ENCODE peak calls at places on chromosomes 16 and 17, in five cellular contexts. L, N, Z, G and B are unnamed samples.

GRCh38 chr16:52052818-52053217 is 494.1 kb downstream of the TOX3 start:
- DNase-seq in L (no peak), N (no peak), Z (no peak), G (no peak), B (no peak)

GRCh38 chr17:17859909-17860760 is 23.3 kb upstream of the SREBF1 start:
- DNase-seq in L (peak; percentile 83), N (peak; percentile 38), Z (peak; percentile 79), G (peak; percentile 72), B (no peak)

GRCh38 chr17:76529224-76529642 is 8.3 kb downstream of the CYGB start:
- DNase-seq in L (peak; percentile 94), N (peak; percentile 88), Z (no peak), G (no peak), B (no peak)

GRCh38 chr16:72832640-72833039 is 215.3 kb downstream of the ZFHX3 start:
- DNase-seq in L (peak; percentile 89), N (peak; percentile 70), Z (peak; percentile 82), G (peak; percentile 71), B (no peak)

GRCh38 chr17:28216528-28216927 is 102.5 kb upstream of the TMEM97 start:
- DNase-seq in L (no peak), N (peak; percentile 49), Z (peak; percentile 52), G (no peak), B (no peak)

GRCh38 chr17:8499614-8500013 is 63.9 kb downstream of the NDEL1 start:
- DNase-seq in L (no peak), N (no peak), Z (no peak), G (no peak), B (no peak)

GRCh38 chr17:29059281-29059680 is 16.3 kb downstream of the PIPOX start:
- DNase-seq in L (no peak), N (peak; percentile 77), Z (no peak), G (no peak), B (peak; percentile 32)

GRCh38 chr17:29642171-29642611 is 19.5 kb upstream of the CORO6 start:
- DNase-seq in L (no peak), N (no peak), Z (no peak), G (no peak), B (no peak)

GRCh38 chr17:30780343-30780742 is 44.1 kb downstream of the CRLF3 start:
- DNase-seq in L (no peak), N (no peak), Z (no peak), G (no peak), B (no peak)

GRCh38 chr16:81830845-81831600 is 51.9 kb downstream of the PLCG2 start:
- DNase-seq in L (peak; percentile 4), N (no peak), Z (no peak), G (no peak), B (no peak)

GRCh38 chr17:40323731-40324650 is 15.0 kb downstream of the RARA start:
- DNase-seq in L (peak; percentile 83), N (peak; percentile 44), Z (no peak), G (no peak), B (no peak)

GRCh38 chr17:42675348-42675983 is 1.3 kb downstream of the PLEKHH3 start:
- DNase-seq in L (peak; percentile 85), N (no peak), Z (peak; percentile 70), G (peak; percentile 56), B (no peak)

GRCh38 chr16:10036951-10037350 is 145.3 kb downstream of the GRIN2A start:
- DNase-seq in L (no peak), N (no peak), Z (no peak), G (no peak), B (no peak)

GRCh38 chr17:59400858-59401257 is 69.4 kb downstream of the YPEL2 start:
- DNase-seq in L (no peak), N (no peak), Z (no peak), G (no peak), B (no peak)

GRCh38 chr17:59401725-59402124 is 70.3 kb downstream of the YPEL2 start:
- DNase-seq in L (no peak), N (no peak), Z (no peak), G (no peak), B (no peak)

GRCh38 chr17:59397316-59398073 is 66.0 kb downstream of the YPEL2 start:
- DNase-seq in L (no peak), N (no peak), Z (no peak), G (no peak), B (no peak)

GRCh38 chr17:59401274-59401673 is 69.8 kb downstream of the YPEL2 start:
- DNase-seq in L (no peak), N (no peak), Z (no peak), G (no peak), B (no peak)

GRCh38 chr17:59399914-59400313 is 68.5 kb downstream of the YPEL2 start:
- DNase-seq in L (no peak), N (no peak), Z (no peak), G (no peak), B (no peak)
- H3K27ac ChIP-seq in L (peak overlapping the region; percentile 7), N (no peak overlapping the region), Z (no peak overlapping the region), G (peak overlapping the region; percentile 83), B (no peak overlapping the region)

GRCh38 chr16:79600636-79601091 is at the start of gene MAF:
- DNase-seq in L (peak; percentile 94), N (peak; percentile 24), Z (peak; percentile 91), G (peak; percentile 92), B (peak; percentile 7)
- H3K27me3 ChIP-seq in L (no peaks in the 10 kb centered on the region), N (peaks cover 19% of the 10 kb centered on the region), Z (peaks cover 28% of the 10 kb centered on the region), G (peaks cover 2% of the 10 kb centered on the region), B (peaks cover 26% of the 10 kb centered on the region)

DNA sequence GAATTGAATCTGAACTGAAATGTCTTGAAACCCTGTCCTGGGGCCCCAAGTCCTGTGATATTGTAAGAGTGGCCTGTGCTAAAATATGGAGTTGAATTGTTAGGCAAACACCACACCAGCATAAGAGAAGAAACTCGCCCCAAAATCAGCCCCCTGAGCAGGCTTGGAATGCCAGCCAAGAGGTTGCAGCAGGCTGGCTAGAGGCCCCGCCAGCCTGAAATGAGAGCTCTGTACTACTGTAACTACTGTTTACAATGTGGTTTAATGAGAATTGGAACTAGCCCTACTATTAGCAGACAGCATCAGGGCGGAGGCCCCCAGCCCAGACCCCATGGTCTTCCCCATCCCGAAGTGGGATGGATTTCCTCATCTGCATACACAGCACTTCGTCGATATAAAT is 23.7 kb downstream of the FBXO39 start:
- DNase-seq in L (no peak), N (no peak), Z (peak; percentile 14), G (no peak), B (no peak)
- H3K27ac ChIP-seq in L (no peak overlapping the region), N (no peak overlapping the region), Z (no peak overlapping the region), G (no peak overlapping the region), B (no peak overlapping the region)

DNA sequence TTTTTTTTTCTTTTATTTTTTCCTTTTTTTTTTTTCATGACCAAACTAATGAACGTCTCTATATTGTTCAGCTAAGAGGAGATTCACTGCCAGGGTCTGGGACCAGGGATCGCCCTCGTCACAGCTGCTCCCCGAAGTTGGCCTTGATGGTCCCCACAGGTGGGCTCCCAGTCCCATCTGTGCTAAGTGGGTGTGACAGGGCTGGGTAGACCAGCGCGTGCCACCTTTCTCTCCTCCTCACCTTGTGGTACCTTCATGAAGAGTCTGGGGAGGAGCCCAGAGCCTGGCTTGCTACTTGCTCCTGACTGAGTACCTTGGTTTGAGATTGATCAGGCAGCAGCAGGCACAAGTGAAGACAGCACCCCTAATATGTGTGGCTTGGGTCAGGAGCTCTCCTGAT is 6.5 kb upstream of the FOXF1 start:
- DNase-seq in L (no peak), N (no peak), Z (no peak), G (no peak), B (no peak)
- H3K27me3 ChIP-seq in L (peaks cover 31% of the 10 kb centered on the region), N (no peaks in the 10 kb centered on the region), Z (peaks cover 100% of the 10 kb centered on the region), G (peaks cover 100% of the 10 kb centered on the region), B (no peaks in the 10 kb centered on the region)

DNA sequence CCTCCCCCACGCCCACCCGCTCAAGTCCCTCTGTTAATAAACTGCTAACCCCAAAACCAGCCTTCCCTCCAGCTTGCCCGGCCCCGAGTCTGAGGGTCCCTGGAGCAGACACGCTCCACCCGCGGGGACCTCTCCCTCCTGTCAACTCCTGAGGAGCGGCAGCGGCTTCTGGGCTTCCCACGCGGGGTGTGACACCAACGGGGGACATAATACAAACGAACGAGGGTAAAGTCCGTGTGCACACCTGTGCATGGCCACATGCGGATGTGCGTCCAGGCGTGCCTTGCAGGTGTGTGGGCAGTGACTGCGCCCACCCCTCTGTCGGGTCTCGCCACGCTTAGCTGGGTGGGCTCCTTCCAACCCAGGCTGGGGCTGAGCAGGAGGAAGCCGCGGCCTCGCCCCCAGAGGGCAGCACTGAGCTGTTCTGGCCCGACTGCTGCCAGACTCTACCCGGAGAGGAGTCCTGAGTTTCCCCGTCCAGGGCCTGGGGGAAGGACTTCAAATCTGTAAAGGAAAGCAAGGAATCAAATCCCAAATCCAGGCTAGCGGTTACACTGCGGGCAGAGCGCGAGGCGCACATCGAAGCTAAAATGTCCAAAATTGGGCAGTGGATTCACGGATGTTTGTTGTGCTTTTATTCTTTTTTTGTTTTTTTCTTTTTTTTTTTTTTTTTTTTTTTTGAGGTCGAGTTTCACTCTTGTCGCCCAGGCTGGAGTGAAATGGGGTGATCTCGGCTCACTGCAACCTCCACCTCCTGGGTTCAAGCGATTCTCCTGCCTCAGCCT is 24.2 kb upstream of the KRT17 start:
- DNase-seq in L (peak; percentile 91), N (peak; percentile 77), Z (peak; percentile 94), G (peak; percentile 89), B (peak; percentile 61)
- H3K27ac ChIP-seq in L (peak overlapping the region; percentile 50), N (peak overlapping the region; percentile 79), Z (no peak overlapping the region), G (no peak overlapping the region), B (peak overlapping the region; percentile 47)

DNA sequence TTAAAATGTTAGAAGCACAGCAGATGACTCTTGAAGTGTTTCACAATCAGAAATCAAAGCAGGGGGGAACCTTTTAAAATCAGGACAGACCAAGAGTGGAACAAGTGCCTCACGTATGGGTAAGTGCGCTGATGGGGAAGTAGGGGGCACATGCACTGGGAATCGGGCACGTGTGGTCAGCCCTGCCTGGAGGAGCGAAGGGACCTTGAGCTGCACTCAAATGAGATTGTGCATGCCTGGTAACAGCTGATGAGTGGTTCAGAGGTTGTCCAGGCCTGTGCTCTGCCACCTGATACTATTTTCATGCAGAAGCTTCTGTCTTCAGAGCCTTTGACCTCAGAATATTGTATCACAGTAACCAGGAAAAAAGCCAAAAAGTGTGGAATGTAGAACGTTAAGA is 13.7 kb upstream of the XYLT2 start:
- DNase-seq in L (no peak), N (no peak), Z (no peak), G (peak; percentile 76), B (no peak)
- H3K27me3 ChIP-seq in L (no peaks in the 10 kb centered on the region), N (no peaks in the 10 kb centered on the region), Z (no peaks in the 10 kb centered on the region), G (no peaks in the 10 kb centered on the region), B (peaks cover 2% of the 10 kb centered on the region)

GRCh38 chr16:63690267-63690666 is 1431.6 kb downstream of the CDH11 start:
- DNase-seq in L (no peak), N (no peak), Z (no peak), G (no peak), B (no peak)

GRCh38 chr16:63695347-63695746 is 1426.5 kb downstream of the CDH11 start:
- DNase-seq in L (no peak), N (no peak), Z (no peak), G (peak; percentile 22), B (no peak)

GRCh38 chr16:63689068-63689467 is 1432.8 kb downstream of the CDH11 start:
- DNase-seq in L (no peak), N (no peak), Z (no peak), G (no peak), B (no peak)

GRCh38 chr16:63690961-63691360 is 1430.9 kb downstream of the CDH11 start:
- DNase-seq in L (no peak), N (no peak), Z (no peak), G (no peak), B (no peak)
- H3K27ac ChIP-seq in L (no peak overlapping the region), N (no peak overlapping the region), Z (no peak overlapping the region), G (no peak overlapping the region), B (no peak overlapping the region)